ENCODE peak calls at places on chromosomes 3 and 15, in four cellular contexts. Q, C, G and S are unnamed samples.

GRCh38 chr15:31034152-31034551 is 42.7 kb upstream of the MTMR10 start:
- DNase-seq in G (no peak), Q (no peak), C (no peak), S (no peak)

GRCh38 chr3:168121175-168121853 is 25.6 kb upstream of the GOLIM4 start:
- DNase-seq in Q (no peak), G (no peak), C (no peak), S (no peak)

GRCh38 chr3:177460100-177460499 is 262.8 kb upstream of the TBL1XR1 start:
- DNase-seq in Q (no peak), C (no peak), G (no peak), S (no peak)

GRCh38 chr3:66302288-66302687 is 81.5 kb downstream of the SLC25A26 start:
- DNase-seq in G (no peak), C (no peak), Q (no peak), S (no peak)

GRCh38 chr3:174441588-174442316 is 417.4 kb upstream of the NAALADL2 start:
- DNase-seq in G (no peak), C (no peak), Q (no peak), S (no peak)

GRCh38 chr3:104291878-104292277 is 1074.8 kb upstream of the ALCAM start:
- DNase-seq in C (no peak), Q (no peak), G (no peak), S (no peak)

GRCh38 chr3:144272715-144273114 is 301.1 kb downstream of the DIPK2A start:
- DNase-seq in Q (no peak), C (no peak), G (no peak), S (no peak)

GRCh38 chr3:117486709-117487394 is 777.3 kb downstream of the TUSC7 start:
- DNase-seq in Q (no peak), C (no peak), G (no peak), S (peak)

GRCh38 chr3:15032650-15033049 is 32.5 kb downstream of the MRPS25 start:
- DNase-seq in Q (no peak), G (no peak), C (no peak), S (no peak)

GRCh38 chr3:168512802-168513201 is 417.1 kb upstream of the GOLIM4 start:
- DNase-seq in Q (no peak), C (no peak), G (no peak), S (no peak)

GRCh38 chr15:58378241-58379085 is 53.3 kb upstream of the LIPC start:
- DNase-seq in Q (no peak), G (no peak), C (no peak), S (no peak)

GRCh38 chr3:149702691-149703426 is 45.0 kb upstream of the WWTR1 start:
- DNase-seq in Q (no peak), G (no peak), C (no peak), S (no peak)

GRCh38 chr3:23389089-23389488 is 186.0 kb downstream of the UBE2E2 start:
- DNase-seq in Q (no peak), G (no peak), C (no peak), S (no peak)

GRCh38 chr3:48990636-48991421 is 788 bp downstream of the P4HTM start:
- DNase-seq in Q (no peak), G (no peak), C (peak), S (no peak)

GRCh38 chr15:51765751-51766150 is 14.4 kb downstream of the TMOD2 start:
- DNase-seq in C (no peak), Q (no peak), G (no peak), S (no peak)

GRCh38 chr3:185254799-185255198 is 950 bp upstream of the EHHADH start:
- DNase-seq in C (no peak), G (no peak), Q (no peak), S (no peak)

GRCh38 chr15:56242576-56243116 is 1.0 kb downstream of the RFX7 start:
- DNase-seq in C (no peak), Q (no peak), G (no peak), S (no peak)

GRCh38 chr3:131250466-131250865 is 131.1 kb upstream of the NUDT16 start:
- DNase-seq in G (no peak), Q (no peak), C (no peak), S (no peak)

GRCh38 chr3:52429779-52430415 is 15.0 kb downstream of the SEMA3G start:
- DNase-seq in Q (no peak), G (no peak), C (no peak), S (no peak)

GRCh38 chr15:47439146-47439869 is 278.0 kb upstream of the SEMA6D start:
- DNase-seq in G (no peak), Q (no peak), C (no peak), S (no peak)

DNA sequence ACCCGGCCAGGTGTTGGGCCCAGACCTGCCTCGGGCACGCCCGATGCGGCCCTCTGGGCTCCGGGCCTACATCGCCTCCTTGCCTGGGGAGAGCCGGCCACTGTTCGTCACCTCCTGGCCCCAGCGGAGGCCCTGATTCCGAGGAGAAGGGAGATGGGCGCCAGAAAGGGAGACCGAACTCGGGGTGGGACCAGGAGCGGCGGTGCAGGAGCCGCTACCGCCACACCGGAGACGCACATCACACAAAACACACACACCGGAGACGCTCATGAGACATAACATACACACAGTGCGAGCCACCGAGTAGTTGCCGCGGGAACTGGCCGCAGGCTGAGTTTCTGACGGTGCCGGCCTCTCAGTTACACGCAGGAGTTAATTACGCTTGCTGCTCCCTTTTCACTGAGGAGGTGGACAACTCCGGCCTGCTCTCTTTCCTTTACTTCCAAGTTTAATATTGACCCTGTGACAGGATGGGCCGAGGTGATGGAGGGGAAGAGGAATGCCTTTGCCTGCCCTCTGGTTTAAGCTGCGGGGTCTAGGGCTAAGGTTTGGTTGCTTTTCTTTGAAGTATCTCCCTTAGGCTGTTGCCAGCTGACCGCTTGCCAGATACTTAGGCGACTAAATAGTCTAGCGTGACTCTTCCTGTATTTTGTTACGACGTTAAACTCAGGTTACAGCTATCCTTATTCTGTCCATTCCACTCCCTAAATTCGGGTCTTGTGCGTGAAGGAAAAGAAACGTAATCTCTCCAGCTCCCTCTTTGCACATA is 592 bp downstream of the PCNP start:
- DNase-seq in Q (no peak), G (peak), C (no peak), S (peak)
- TF ChIP-seq SPI1 in Q (peak), G (no peak), C (no peak), S (no peak)

DNA sequence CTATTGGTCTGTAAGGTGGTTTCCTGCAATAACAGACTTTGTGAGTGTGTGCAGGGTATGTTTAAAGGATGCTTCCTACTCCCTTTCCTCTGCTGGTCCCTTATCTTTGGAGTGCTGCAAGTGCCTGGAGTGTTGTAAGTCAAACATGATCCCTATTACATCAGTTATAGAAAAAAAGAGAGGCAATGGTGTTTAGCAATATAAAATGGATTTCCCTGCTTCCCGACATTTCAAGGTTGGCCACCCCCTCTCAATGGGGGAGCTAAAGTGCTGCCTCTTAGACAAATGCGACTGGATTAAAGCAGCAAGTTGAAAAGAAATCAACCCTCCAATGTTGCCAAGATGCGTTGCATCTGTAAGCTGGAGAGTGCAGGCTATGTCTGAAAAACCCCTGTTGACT is 203.1 kb upstream of the WNT5A start:
- DNase-seq in C (no peak), Q (no peak), G (no peak), S (no peak)
- TF ChIP-seq SPI1 in C (no peak), Q (no peak), G (no peak), S (no peak)

GRCh38 chr3:142209655-142210054 is 15.7 kb downstream of the GK5 start:
- DNase-seq in G (no peak), Q (no peak), C (no peak), S (no peak)

GRCh38 chr3:142211034-142211433 is 14.4 kb downstream of the GK5 start:
- DNase-seq in G (no peak), C (no peak), Q (no peak), S (no peak)

GRCh38 chr3:142213298-142213697 is 12.1 kb downstream of the GK5 start:
- DNase-seq in C (no peak), G (no peak), Q (no peak), S (no peak)

GRCh38 chr3:142210144-142210543 is 15.2 kb downstream of the GK5 start:
- DNase-seq in Q (no peak), G (no peak), C (no peak), S (no peak)

DNA sequence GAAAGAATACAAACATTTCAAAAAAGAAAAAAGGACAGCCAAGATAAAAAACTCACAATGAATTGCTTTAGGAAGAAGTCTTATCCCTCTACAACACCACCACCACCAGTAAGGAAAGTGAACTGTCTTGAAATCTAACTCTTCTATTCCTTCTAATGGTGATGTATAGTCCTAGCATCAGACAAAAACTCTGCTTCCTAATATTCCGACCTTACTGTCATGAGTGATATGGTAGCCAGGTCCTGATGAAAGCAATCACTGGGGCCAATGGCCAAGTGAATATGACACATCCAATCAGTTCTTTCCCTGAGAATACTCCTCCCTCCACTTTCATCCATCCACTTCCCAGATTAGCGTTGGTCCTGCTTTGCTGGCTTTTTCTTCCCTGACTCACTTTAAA is 14.8 kb downstream of the GK5 start:
- DNase-seq in C (no peak), Q (no peak), G (no peak), S (no peak)
- TF ChIP-seq SPI1 in C (no peak), Q (no peak), G (no peak), S (no peak)

GRCh38 chr3:122989856-122990575 is 37.5 kb downstream of the SEMA5B start:
- DNase-seq in C (no peak), Q (no peak), G (no peak), S (no peak)

GRCh38 chr3:122987231-122987630 is 40.3 kb downstream of the SEMA5B start:
- DNase-seq in Q (no peak), G (no peak), C (no peak), S (no peak)

GRCh38 chr3:122987726-122988319 is 39.7 kb downstream of the SEMA5B start:
- DNase-seq in Q (no peak), G (no peak), C (no peak), S (no peak)

GRCh38 chr3:122986790-122987189 is 40.8 kb downstream of the SEMA5B start:
- DNase-seq in G (no peak), C (no peak), Q (no peak), S (no peak)

DNA sequence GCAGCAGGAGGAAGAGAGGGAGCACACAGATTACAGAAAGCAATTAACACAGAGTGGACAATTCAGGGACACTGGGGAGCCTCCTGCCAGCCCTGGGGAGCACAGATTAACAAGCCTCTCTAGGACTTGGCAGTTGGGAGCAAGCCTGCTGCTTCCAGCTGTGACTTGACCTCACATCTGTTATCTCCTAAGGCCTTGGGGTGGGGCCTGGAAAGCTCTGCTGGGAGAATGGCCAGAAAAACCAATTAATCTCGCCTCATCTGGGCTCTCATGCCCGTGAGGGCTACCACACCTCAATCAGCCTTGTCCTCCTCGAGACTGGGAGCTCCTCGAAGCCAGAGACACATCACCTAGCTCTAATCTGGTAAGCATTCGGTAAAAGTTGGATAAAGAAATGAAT is 39.1 kb downstream of the SEMA5B start:
- DNase-seq in G (no peak), C (no peak), Q (no peak), S (no peak)
- TF ChIP-seq SPI1 in G (no peak), C (no peak), Q (no peak), S (no peak)

DNA sequence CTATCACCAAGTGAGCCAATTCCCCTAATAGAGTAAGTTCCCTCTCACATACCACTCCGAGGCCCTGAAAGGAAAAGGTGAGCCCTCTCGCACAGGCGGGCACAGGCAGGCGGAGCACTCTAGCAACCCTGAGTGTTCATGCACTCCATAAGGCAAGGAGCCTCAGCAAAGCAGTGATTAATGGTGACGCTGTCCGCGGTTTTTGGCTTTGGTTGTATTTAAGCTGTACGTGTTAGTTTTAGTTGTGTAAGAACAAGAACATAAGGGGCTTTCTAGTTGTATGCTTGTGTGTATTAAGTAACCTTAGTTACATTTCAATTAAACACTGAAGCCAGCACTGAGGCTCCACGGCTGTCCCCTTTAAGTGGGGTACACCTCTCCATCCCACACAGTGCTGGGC is 33.1 kb downstream of the KLHL25 start:
- DNase-seq in Q (no peak), G (no peak), C (no peak), S (no peak)
- TF ChIP-seq SPI1 in Q (no peak), G (no peak), C (no peak), S (no peak)